ENCODE peak calls at places on chromosomes 5 and 9, in seven cellular contexts. W is NCI-H1092 treated with DMSO at 0.1 percent for 48 hours; N is T-helper 1 cell; B is AG10803; K is CD4-positive, CD25-positive, alpha-beta regulatory T cell; V is stimulated activated CD8-positive, alpha-beta memory T cell treated with anti-CD3 and anti-CD28 coated beads, Interleukin-15, amount 100 ng/mL, for 24 hours; U is SW 1271. I is an unnamed sample.

GRCh38 chr5:34674226-34674625 is 18.1 kb downstream of the RAI14 start:
- DNase-seq in B (peak), K (no peak), N (no peak), V (no peak), W (no peak), U (no peak), I (no peak)

GRCh38 chr5:161165998-161166660 is 314.1 kb upstream of the ATP10B start:
- DNase-seq in U (no peak), V (no peak), W (no peak), K (no peak), N (no peak), B (no peak), I (no peak)

GRCh38 chr9:136283291-136284235 is 20.3 kb downstream of the CCDC187 start:
- DNase-seq in U (no peak), V (peak), N (peak), K (peak), W (peak), B (peak), I (peak)

GRCh38 chr9:125617087-125617486 is 89.9 kb downstream of the MAPKAP1 start:
- DNase-seq in K (no peak), W (no peak), U (no peak), B (no peak), N (no peak), V (no peak), I (no peak)

GRCh38 chr5:102539598-102539997 is 40.8 kb upstream of the SLCO6A1 start:
- DNase-seq in W (no peak), K (no peak), V (no peak), B (no peak), N (no peak), U (no peak), I (no peak)

GRCh38 chr5:10612251-10612650 is 48.4 kb downstream of the ANKRD33B start:
- DNase-seq in U (no peak), N (no peak), W (no peak), K (no peak), B (no peak), V (no peak), I (no peak)

GRCh38 chr5:116032094-116032517 is at the start of gene ARL14EPL:
- DNase-seq in W (no peak), N (no peak), U (peak), K (no peak), B (peak), V (no peak), I (no peak)

GRCh38 chr5:177440211-177440989 is 6.2 kb upstream of the PRR7 start:
- DNase-seq in B (no peak), W (no peak), V (no peak), K (peak), U (no peak), N (peak), I (no peak)

GRCh38 chr5:180160215-180160614 is 48.8 kb downstream of the RASGEF1C start:
- DNase-seq in W (no peak), U (no peak), N (no peak), K (no peak), V (no peak), B (no peak), I (no peak)

GRCh38 chr9:99140685-99141314 is 35.9 kb downstream of the TGFBR1 start:
- DNase-seq in U (no peak), N (peak), V (no peak), K (peak), W (peak), B (peak), I (no peak)

GRCh38 chr5:56328753-56329560 is 95.8 kb upstream of the ANKRD55 start:
- DNase-seq in V (no peak), B (no peak), N (peak), K (peak), U (peak), W (no peak), I (no peak)

GRCh38 chr9:37408933-37409710 is 13.4 kb upstream of the GRHPR start:
- DNase-seq in K (peak), B (no peak), U (no peak), N (peak), W (no peak), V (peak), I (no peak)

GRCh38 chr5:151178372-151178771 is 20.8 kb upstream of the ANXA6 start:
- DNase-seq in B (no peak), V (no peak), K (no peak), U (no peak), W (no peak), N (no peak), I (no peak)

GRCh38 chr9:2817987-2818386 is 25.9 kb downstream of the PUM3 start:
- DNase-seq in U (no peak), B (peak), V (no peak), K (no peak), W (no peak), N (no peak), I (no peak)

GRCh38 chr9:126380447-126380846 is 53.8 kb downstream of the MVB12B start:
- DNase-seq in V (no peak), B (no peak), N (no peak), W (no peak), K (no peak), U (no peak), I (no peak)

GRCh38 chr5:124980174-124980941 is 233.9 kb upstream of the ZNF608 start:
- DNase-seq in K (no peak), B (no peak), N (no peak), U (no peak), V (no peak), W (peak), I (peak)

GRCh38 chr9:128275198-128276007 is at the start of gene GOLGA2:
- DNase-seq in K (no peak), W (no peak), U (no peak), N (no peak), V (no peak), B (peak), I (no peak)

GRCh38 chr9:135702002-135702721 is at the start of gene KCNT1:
- DNase-seq in U (no peak), K (peak), B (peak), V (peak), N (peak), W (peak), I (peak)

GRCh38 chr5:36733183-36733582 is 126.8 kb downstream of the SLC1A3 start:
- DNase-seq in U (no peak), N (no peak), K (no peak), B (no peak), V (no peak), W (no peak), I (no peak)

GRCh38 chr5:135108569-135108968 is 74.5 kb upstream of the PITX1 start:
- DNase-seq in N (no peak), V (no peak), B (no peak), W (no peak), U (no peak), K (no peak), I (no peak)

GRCh38 chr9:36765077-36765390 is 192.3 kb downstream of the MELK start:
- DNase-seq in K (no peak), B (no peak), U (no peak), V (no peak), N (no peak), W (peak), I (no peak)

GRCh38 chr9:136671646-136672430 is 9.1 kb downstream of the EGFL7 start:
- DNase-seq in K (no peak), V (peak), B (no peak), U (no peak), W (peak), N (peak), I (no peak)

GRCh38 chr9:75448281-75448680 is 360.0 kb downstream of the OSTF1 start:
- DNase-seq in B (peak), W (no peak), K (no peak), V (no peak), U (no peak), N (no peak), I (no peak)

GRCh38 chr5:91121347-91121993 is 261.6 kb downstream of the ARRDC3 start:
- DNase-seq in V (no peak), W (no peak), B (peak), K (no peak), U (no peak), N (no peak), I (no peak)

GRCh38 chr5:151456321-151456940 is 9.0 kb downstream of the SLC36A1 start:
- DNase-seq in V (no peak), N (no peak), U (no peak), B (no peak), W (no peak), K (no peak), I (no peak)

GRCh38 chr5:72936893-72937292 is 18.9 kb upstream of the FCHO2 start:
- DNase-seq in B (no peak), N (no peak), W (no peak), K (no peak), U (no peak), V (no peak), I (no peak)

GRCh38 chr5:178428341-178429155 is 161.6 kb downstream of the COL23A1 start:
- DNase-seq in V (no peak), N (no peak), K (no peak), B (no peak), W (no peak), U (no peak), I (no peak)

GRCh38 chr9:126155756-126156664 is 170.6 kb upstream of the MVB12B start:
- DNase-seq in B (no peak), U (no peak), W (no peak), V (no peak), N (no peak), K (no peak), I (no peak)

GRCh38 chr5:61575103-61575502 is 243.0 kb downstream of the ZSWIM6 start:
- DNase-seq in W (no peak), B (peak), V (no peak), U (no peak), K (no peak), N (no peak), I (no peak)

GRCh38 chr5:88883059-88883565 is at the start of gene MEF2C:
- DNase-seq in B (peak), W (peak), V (no peak), N (no peak), K (no peak), U (peak), I (no peak)

GRCh38 chr5:131914472-131914871 is 31.0 kb downstream of the MEIKIN start:
- DNase-seq in N (no peak), U (no peak), B (no peak), V (no peak), K (no peak), W (no peak), I (no peak)